ENCODE peak calls at places on chromosomes 3 and 15, in eight cellular contexts. Y is tibial nerve; E is dorsolateral prefrontal cortex; T is heart left ventricle; R is H9; K is AG04450; J is effector memory CD4-positive, alpha-beta T cell; V is colonic mucosa. N is an unnamed sample.

GRCh38 chr3:159069076-159069475 is 267.2 kb downstream of the MFSD1 start:
- DNase-seq in E (no peak), R (no peak), V (no peak), Y (no peak), J (no peak), T (no peak), K (no peak), N (no peak)

GRCh38 chr3:23072672-23073071 is 130.5 kb upstream of the UBE2E2 start:
- DNase-seq in J (no peak), K (no peak), R (no peak), V (no peak), T (no peak), E (no peak), Y (no peak), N (no peak)

GRCh38 chr3:120773932-120774331 is 31.4 kb downstream of the GTF2E1 start:
- DNase-seq in T (no peak), V (no peak), J (no peak), K (no peak), E (no peak), Y (no peak), R (no peak), N (no peak)

GRCh38 chr3:67646586-67647234 is 7.7 kb downstream of the SUCLG2 start:
- DNase-seq in R (no peak), Y (no peak), T (no peak), J (no peak), K (no peak), V (no peak), E (no peak), N (no peak)

GRCh38 chr15:93617443-93617842 is 528.4 kb upstream of the RGMA start:
- DNase-seq in T (no peak), Y (no peak), R (peak), E (no peak), V (no peak), J (no peak), K (no peak), N (no peak)

GRCh38 chr15:81418891-81419290 is 44.9 kb upstream of the TMC3 start:
- DNase-seq in T (no peak), J (no peak), Y (no peak), E (no peak), R (no peak), K (no peak), V (no peak), N (no peak)

GRCh38 chr15:66670698-66671580 is 31.1 kb upstream of the SMAD6 start:
- DNase-seq in T (no peak), E (no peak), K (no peak), V (peak), R (peak), J (no peak), Y (no peak), N (peak)

GRCh38 chr3:98788651-98789050 is 25.5 kb downstream of the ST3GAL6 start:
- DNase-seq in T (no peak), Y (no peak), V (no peak), K (no peak), E (no peak), J (no peak), R (no peak), N (no peak)

GRCh38 chr15:74010929-74011540 is 16.5 kb downstream of the PML start:
- DNase-seq in V (no peak), T (no peak), K (no peak), R (no peak), E (no peak), J (no peak), Y (no peak), N (no peak)

GRCh38 chr3:194322701-194323174 is 28.4 kb downstream of the CPN2 start:
- DNase-seq in J (no peak), V (no peak), K (no peak), T (no peak), E (no peak), Y (no peak), R (peak), N (peak)

GRCh38 chr3:8436667-8437287 is 64.8 kb upstream of the LMCD1 start:
- DNase-seq in E (no peak), Y (no peak), R (no peak), K (no peak), J (no peak), T (no peak), V (no peak), N (no peak)

GRCh38 chr3:134426660-134427181 is 52.5 kb upstream of the AMOTL2 start:
- DNase-seq in Y (no peak), E (no peak), T (no peak), R (no peak), V (no peak), K (peak), J (no peak), N (no peak)

GRCh38 chr3:181564222-181564621 is 147.5 kb upstream of the SOX2 start:
- DNase-seq in V (no peak), Y (no peak), K (no peak), J (no peak), E (no peak), T (no peak), R (no peak), N (no peak)

GRCh38 chr15:75661041-75661778 is 13.5 kb downstream of the SNX33 start:
- DNase-seq in V (peak), K (peak), Y (peak), E (no peak), T (peak), R (peak), J (no peak), N (peak)

GRCh38 chr3:33256249-33256648 is 21.0 kb upstream of the FBXL2 start:
- DNase-seq in K (no peak), J (no peak), E (no peak), V (no peak), Y (no peak), R (no peak), T (no peak), N (no peak)

GRCh38 chr3:52098108-52098507 is 41.7 kb upstream of the DUSP7 start:
- DNase-seq in Y (no peak), K (no peak), R (no peak), T (no peak), J (no peak), E (no peak), V (no peak), N (no peak)

GRCh38 chr3:188881954-188882641 is 289.7 kb upstream of the TPRG1 start:
- DNase-seq in V (no peak), E (no peak), J (no peak), Y (no peak), R (no peak), T (no peak), K (peak), N (no peak)
- H3K27ac ChIP-seq in V (no peak), E (no peak), J (no peak), Y (no peak), R (no peak), T (no peak), K (peak), N (peak)

GRCh38 chr3:141386080-141386594 is 17.8 kb downstream of the ZBTB38 start:
- DNase-seq in V (no peak), E (no peak), K (no peak), T (no peak), Y (no peak), R (no peak), J (no peak), N (no peak)
- H3K27ac ChIP-seq in V (no peak), E (peak), K (peak), T (no peak), Y (peak), R (no peak), J (peak), N (no peak)

GRCh38 chr3:47156418-47156817 is 7.5 kb downstream of the SETD2 start:
- DNase-seq in J (no peak), V (no peak), R (no peak), E (no peak), K (no peak), T (no peak), Y (no peak), N (no peak)
- H3K27ac ChIP-seq in J (no peak), V (no peak), R (no peak), E (no peak), K (no peak), T (no peak), Y (no peak), N (no peak)

DNA sequence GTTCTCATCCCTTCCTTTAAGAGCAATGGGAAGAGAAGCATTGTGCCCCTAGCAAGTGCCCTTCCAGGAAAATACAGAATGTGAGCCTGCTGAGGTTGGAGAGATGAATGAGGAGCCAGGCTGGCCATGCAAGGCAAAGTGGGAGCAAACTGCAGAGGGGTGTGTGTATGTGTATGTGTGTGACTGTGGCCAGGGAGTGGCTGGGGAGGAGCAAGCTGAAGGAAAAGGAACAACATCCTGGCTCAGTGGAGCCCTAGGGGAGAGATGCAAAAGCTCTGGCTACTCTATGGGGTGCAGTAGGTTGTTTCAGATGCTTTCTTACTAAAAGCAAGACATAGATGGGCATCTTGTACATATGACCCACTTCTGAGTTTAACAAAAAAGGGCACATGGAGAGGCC is 20.6 kb downstream of the FOXP1 start:
- DNase-seq in V (peak), R (no peak), E (no peak), T (no peak), Y (no peak), J (no peak), K (no peak), N (no peak)
- H3K27ac ChIP-seq in V (no peak), R (no peak), E (no peak), T (no peak), Y (no peak), J (no peak), K (no peak), N (no peak)